ENCODE peak calls at places on chromosomes 12 and 14, in five cellular contexts. M, N, X, H and P are unnamed samples.
A peak's percentile ranks its signal among the peaks of the same experiment; 100 is the strongest.

GRCh38 chr14:31777312-31777711 is 216.1 kb downstream of the NUBPL start:
- DNase-seq in N (no peak), M (no peak), H (no peak), X (no peak), P (no peak)

GRCh38 chr14:54362759-54363437 is 33.9 kb upstream of the CDKN3 start:
- DNase-seq in N (no peak), H (no peak), X (no peak), M (no peak), P (no peak)

GRCh38 chr14:31038521-31039166 is 12.5 kb upstream of the STRN3 start:
- DNase-seq in N (no peak), X (no peak), H (no peak), M (no peak), P (no peak)

GRCh38 chr12:27463826-27464554 is 17.5 kb downstream of the SMCO2 start:
- DNase-seq in N (no peak), M (no peak), H (no peak), X (no peak), P (no peak)

GRCh38 chr12:62540354-62540753 is 73.7 kb downstream of the MON2 start:
- DNase-seq in H (no peak), N (no peak), X (no peak), M (no peak), P (no peak)

GRCh38 chr14:104114421-104115130 is 23.8 kb upstream of the KIF26A start:
- DNase-seq in X (no peak), N (no peak), M (no peak), H (no peak), P (no peak)

GRCh38 chr14:66624319-66624937 is 116.5 kb downstream of the GPHN start:
- DNase-seq in M (peak; percentile 52), H (no peak), X (peak; percentile 44), N (peak; percentile 39), P (peak; percentile 55)

GRCh38 chr12:12224240-12224940 is 42.5 kb downstream of the LRP6 start:
- DNase-seq in M (no peak), X (no peak), H (peak; percentile 56), N (no peak), P (no peak)

GRCh38 chr14:54704768-54705167 is 137.8 kb downstream of the SAMD4A start:
- DNase-seq in N (no peak), M (no peak), H (no peak), X (no peak), P (no peak)

GRCh38 chr12:39912211-39912980 is 193.5 kb downstream of the SLC2A13 start:
- DNase-seq in M (no peak), H (no peak), N (no peak), X (no peak), P (peak; percentile 90)

GRCh38 chr14:77099425-77100167 is 1.5 kb downstream of the CIPC start:
- DNase-seq in H (peak; percentile 28), N (no peak), M (peak; percentile 34), X (no peak), P (peak; percentile 49)